ENCODE peak calls at places on chromosomes 3 and 15, in nine cellular contexts. W, N, R, H, J, X, Z, A and B are unnamed samples.

GRCh38 chr15:51377038-51377761 is 35.7 kb downstream of the GLDN start:
- DNase-seq in W (no peak), A (no peak), H (no peak), R (no peak), Z (peak), X (peak), J (no peak), N (no peak), B (no peak)

GRCh38 chr3:151166161-151166560 is 36.9 kb downstream of the GPR171 start:
- DNase-seq in Z (no peak), H (no peak), N (no peak), X (no peak), A (no peak), R (no peak), W (no peak), J (no peak), B (no peak)

GRCh38 chr3:119408243-119408950 is 55.0 kb downstream of the TMEM39A start:
- DNase-seq in J (no peak), Z (no peak), W (no peak), R (no peak), N (no peak), H (no peak), A (no peak), X (no peak), B (no peak)

GRCh38 chr3:40476478-40477470 is at the start of gene ZNF619:
- DNase-seq in W (peak), A (peak), R (peak), J (peak), H (peak), Z (peak), X (peak), N (no peak), B (peak)

GRCh38 chr3:16132926-16133325 is 41.6 kb upstream of the GALNT15 start:
- DNase-seq in X (no peak), H (no peak), J (no peak), N (no peak), W (no peak), A (no peak), R (no peak), Z (peak), B (peak)

GRCh38 chr3:184884359-184885017 is 72.5 kb downstream of the VPS8 start:
- DNase-seq in J (no peak), W (no peak), N (no peak), H (no peak), A (no peak), R (no peak), X (no peak), Z (no peak), B (no peak)

GRCh38 chr15:75776075-75776443 is 63.4 kb upstream of the CSPG4 start:
- DNase-seq in X (peak), R (no peak), Z (peak), A (no peak), W (no peak), J (no peak), N (no peak), H (no peak), B (no peak)

GRCh38 chr3:9194509-9195184 is 54.8 kb downstream of the SRGAP3 start:
- DNase-seq in X (no peak), J (no peak), H (no peak), W (peak), A (peak), Z (no peak), R (no peak), N (no peak), B (no peak)